ENCODE peak calls at places on chromosomes 4 and X, in nine cellular contexts. One of them, this sample, is unnamed.

GRCh38 chr4:78940752-78941151 is 1.5 kb upstream of the PAQR3 start:
- DNase-seq in M059J: no peak
- DNase-seq in thoracic aorta: no peak
- DNase-seq in T-helper 2 cell: no peak
- DNase-seq in OCI-M1: no peak
- DNase-seq in NCI-H1694 treated with DMSO at 0.1 percent for 48 hours: no peak
- DNase-seq in sciatic nerve: no peak
- DNase-seq in EL: no peak
- DNase-seq in GM13977: peak
- DNase-seq in this sample: no peak

GRCh38 chrX:20015945-20016617 is 25.2 kb upstream of the BCLAF3 start:
- DNase-seq in M059J: no peak
- DNase-seq in thoracic aorta: no peak
- DNase-seq in T-helper 2 cell: no peak
- DNase-seq in OCI-M1: no peak
- DNase-seq in NCI-H1694 treated with DMSO at 0.1 percent for 48 hours: no peak
- DNase-seq in sciatic nerve: no peak
- DNase-seq in EL: no peak
- DNase-seq in GM13977: no peak
- DNase-seq in this sample: no peak

GRCh38 chr4:109432676-109433075 is 939 bp upstream of the SEC24B start:
- DNase-seq in M059J: peak
- DNase-seq in thoracic aorta: no peak
- DNase-seq in T-helper 2 cell: no peak
- DNase-seq in OCI-M1: peak
- DNase-seq in NCI-H1694 treated with DMSO at 0.1 percent for 48 hours: no peak
- DNase-seq in sciatic nerve: no peak
- DNase-seq in EL: peak
- DNase-seq in GM13977: no peak
- DNase-seq in this sample: no peak

GRCh38 chrX:39518451-39519212 is 579.1 kb downstream of the BCOR start:
- DNase-seq in M059J: peak
- DNase-seq in thoracic aorta: peak
- DNase-seq in T-helper 2 cell: no peak
- DNase-seq in OCI-M1: no peak
- DNase-seq in NCI-H1694 treated with DMSO at 0.1 percent for 48 hours: peak
- DNase-seq in sciatic nerve: no peak
- DNase-seq in EL: peak
- DNase-seq in GM13977: no peak
- DNase-seq in this sample: no peak

GRCh38 chrX:138858438-138858837 is 146.9 kb upstream of the FGF13 start:
- DNase-seq in M059J: peak
- DNase-seq in thoracic aorta: no peak
- DNase-seq in T-helper 2 cell: no peak
- DNase-seq in OCI-M1: peak
- DNase-seq in NCI-H1694 treated with DMSO at 0.1 percent for 48 hours: no peak
- DNase-seq in sciatic nerve: no peak
- DNase-seq in EL: no peak
- DNase-seq in GM13977: no peak
- DNase-seq in this sample: peak

GRCh38 chrX:145506225-145506624 is 258.9 kb downstream of the SPANXN1 start:
- DNase-seq in M059J: no peak
- DNase-seq in thoracic aorta: no peak
- DNase-seq in T-helper 2 cell: no peak
- DNase-seq in OCI-M1: no peak
- DNase-seq in NCI-H1694 treated with DMSO at 0.1 percent for 48 hours: no peak
- DNase-seq in sciatic nerve: no peak
- DNase-seq in EL: no peak
- DNase-seq in GM13977: no peak
- DNase-seq in this sample: no peak

GRCh38 chr4:113979157-113979972 is at the start of gene ARSJ:
- DNase-seq in M059J: peak
- DNase-seq in thoracic aorta: peak
- DNase-seq in T-helper 2 cell: no peak
- DNase-seq in OCI-M1: no peak
- DNase-seq in NCI-H1694 treated with DMSO at 0.1 percent for 48 hours: no peak
- DNase-seq in sciatic nerve: peak
- DNase-seq in EL: peak
- DNase-seq in GM13977: peak
- DNase-seq in this sample: no peak

GRCh38 chrX:130053236-130053635 is 57.1 kb downstream of the ELF4 start:
- DNase-seq in M059J: no peak
- DNase-seq in thoracic aorta: no peak
- DNase-seq in T-helper 2 cell: no peak
- DNase-seq in OCI-M1: no peak
- DNase-seq in NCI-H1694 treated with DMSO at 0.1 percent for 48 hours: no peak
- DNase-seq in sciatic nerve: no peak
- DNase-seq in EL: no peak
- DNase-seq in GM13977: no peak
- DNase-seq in this sample: no peak